ENCODE peak calls at places on chromosomes 16 and 17, in four cellular contexts. V, H, D and B are unnamed samples.

GRCh38 chr16:10876799-10877341 is at the start of gene CIITA:
- DNase-seq in V (no peak), H (no peak), D (no peak), B (peak)

GRCh38 chr17:14080847-14081251 is 11.5 kb downstream of the COX10 start:
- DNase-seq in V (no peak), H (no peak), D (no peak), B (no peak)

GRCh38 chr16:397736-398332 is 835 bp downstream of the NME4 start:
- DNase-seq in V (peak), H (peak), D (no peak), B (no peak)

GRCh38 chr17:81871387-81872120 is 417 bp upstream of the ARHGDIA start:
- DNase-seq in V (peak), H (peak), D (no peak), B (peak)

GRCh38 chr16:11398851-11399250 is 53.6 kb downstream of the RMI2 start:
- DNase-seq in V (no peak), H (no peak), D (no peak), B (no peak)

GRCh38 chr17:82468692-82469091 is 10.2 kb downstream of the NARF start:
- DNase-seq in V (no peak), H (no peak), D (no peak), B (no peak)

GRCh38 chr16:23855010-23855409 is 19.2 kb downstream of the PRKCB start:
- DNase-seq in V (no peak), H (no peak), D (no peak), B (peak)

GRCh38 chr16:35207059-35207999 is 1747.9 kb downstream of the TP53TG3F start:
- DNase-seq in V (no peak), H (no peak), D (peak), B (no peak)

GRCh38 chr17:45976755-45977505 is 22.1 kb upstream of the STH start:
- DNase-seq in V (no peak), H (no peak), D (peak), B (no peak)

GRCh38 chr17:63972796-63973195 is at the start of gene SCN4A:
- DNase-seq in V (no peak), H (no peak), D (no peak), B (no peak)

GRCh38 chr16:56670640-56670934 is 973 bp downstream of the MT1H start:
- DNase-seq in V (no peak), H (no peak), D (no peak), B (no peak)

GRCh38 chr16:69483611-69484010 is 59.2 kb downstream of the CYB5B start:
- DNase-seq in V (no peak), H (no peak), D (no peak), B (no peak)

GRCh38 chr17:43616865-43617264 is 44.9 kb downstream of the MEOX1 start:
- DNase-seq in V (no peak), H (no peak), D (no peak), B (no peak)

GRCh38 chr17:82840431-82840831 is 609 bp upstream of the ZNF750 start:
- DNase-seq in V (no peak), H (no peak), D (no peak), B (no peak)

GRCh38 chr16:22684282-22685161 is 129.4 kb upstream of the HS3ST2 start:
- DNase-seq in V (no peak), H (no peak), D (no peak), B (no peak)

GRCh38 chr16:50806099-50807062 is 64.5 kb downstream of the CYLD start:
- DNase-seq in V (peak), H (peak), D (peak), B (peak)

GRCh38 chr17:45127583-45128300 is 4.6 kb downstream of the PLCD3 start:
- DNase-seq in V (peak), H (no peak), D (no peak), B (no peak)

GRCh38 chr17:33751702-33752065 is 458.6 kb upstream of the ASIC2 start:
- DNase-seq in V (no peak), H (no peak), D (no peak), B (no peak)

GRCh38 chr17:33753452-33753851 is 460.4 kb upstream of the ASIC2 start:
- DNase-seq in V (no peak), H (no peak), D (no peak), B (peak)

GRCh38 chr17:33756021-33756420 is 462.9 kb upstream of the ASIC2 start:
- DNase-seq in V (no peak), H (no peak), D (no peak), B (no peak)

GRCh38 chr17:33749171-33749570 is 456.1 kb upstream of the ASIC2 start:
- DNase-seq in V (no peak), H (no peak), D (no peak), B (no peak)

GRCh38 chr17:33750943-33751701 is 458.0 kb upstream of the ASIC2 start:
- DNase-seq in V (peak), H (peak), D (peak), B (peak)
- TF ChIP-seq MAX in V (no peak), H (no peak), D (no peak), B (no peak)

DNA sequence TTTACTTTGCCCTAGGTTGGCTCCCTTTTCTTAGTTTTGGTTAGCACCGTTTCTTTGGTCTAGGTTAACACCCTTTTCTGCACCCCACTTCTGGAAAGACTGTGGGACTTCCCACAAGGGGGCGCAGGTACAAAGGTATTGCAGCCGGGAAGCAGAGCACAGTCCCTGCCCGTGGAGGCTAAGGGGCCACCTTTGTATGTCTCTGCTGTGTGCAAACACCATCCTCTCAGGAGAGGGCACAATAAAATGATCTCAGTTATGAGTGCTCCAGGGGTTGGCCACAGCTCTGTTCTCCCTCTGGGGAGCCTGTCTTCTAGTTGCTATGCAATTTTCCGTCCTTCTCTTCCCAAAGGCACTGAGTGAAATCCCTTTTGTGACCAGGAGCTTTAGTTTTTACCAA is 28.4 kb upstream of the TMC5 start:
- DNase-seq in V (peak), H (peak), D (peak), B (peak)
- TF ChIP-seq MYC in V (no peak), H (no peak), D (no peak), B (no peak)

GRCh38 chr16:66923866-66924265 is 1.5 kb downstream of the RRAD start:
- DNase-seq in V (no peak), H (no peak), D (no peak), B (peak)

GRCh38 chr16:66924527-66925321 is 611 bp downstream of the RRAD start:
- DNase-seq in V (no peak), H (peak), D (peak), B (peak)

GRCh38 chr16:66921758-66922450 is 3.2 kb upstream of the CDH16 start:
- DNase-seq in V (no peak), H (no peak), D (no peak), B (no peak)

GRCh38 chr16:66925322-66925840 is at the start of gene RRAD:
- DNase-seq in V (peak), H (no peak), D (peak), B (no peak)

DNA sequence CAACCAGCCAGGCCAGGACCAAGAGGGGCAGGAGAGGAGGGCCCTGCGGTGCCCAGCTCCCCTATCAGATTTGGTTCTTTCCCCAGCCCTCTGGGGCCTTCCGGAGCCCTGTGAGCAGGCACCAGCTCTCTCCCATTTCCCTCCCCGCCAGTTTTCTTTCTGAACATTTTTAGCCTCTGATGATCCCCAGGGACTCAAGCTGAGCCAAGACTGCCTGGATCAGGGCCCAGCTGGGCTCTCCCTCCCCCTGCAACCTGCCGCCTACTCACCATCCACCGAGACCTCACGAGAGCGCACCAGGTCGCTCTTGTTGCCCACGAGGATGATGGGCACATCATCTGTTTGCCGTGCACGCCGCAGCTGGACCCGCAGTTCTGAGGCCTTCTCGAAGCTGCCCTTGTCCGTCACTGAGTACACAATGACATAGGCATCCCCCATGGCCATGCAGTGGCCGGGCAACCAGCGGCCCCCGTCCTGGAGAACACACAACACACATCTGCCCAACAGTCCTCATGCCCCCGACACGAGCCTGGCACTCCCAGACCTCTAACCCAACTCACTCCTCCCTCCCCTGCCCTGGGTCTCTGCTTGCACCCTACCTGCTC is 2.0 kb downstream of the RRAD start:
- DNase-seq in V (no peak), H (no peak), D (no peak), B (peak)
- H3K4me3 ChIP-seq in V (no peak), H (no peak), D (no peak), B (no peak)

GRCh38 chr17:32452281-32452680 is 8.0 kb downstream of the PSMD11 start:
- DNase-seq in V (no peak), H (no peak), D (no peak), B (no peak)

GRCh38 chr17:32445976-32446375 is 1.7 kb downstream of the PSMD11 start:
- DNase-seq in V (no peak), H (peak), D (no peak), B (peak)

GRCh38 chr17:32449963-32450362 is 5.7 kb downstream of the PSMD11 start:
- DNase-seq in V (no peak), H (no peak), D (no peak), B (no peak)

GRCh38 chr17:32446949-32447348 is 2.6 kb downstream of the PSMD11 start:
- DNase-seq in V (no peak), H (no peak), D (no peak), B (no peak)

DNA sequence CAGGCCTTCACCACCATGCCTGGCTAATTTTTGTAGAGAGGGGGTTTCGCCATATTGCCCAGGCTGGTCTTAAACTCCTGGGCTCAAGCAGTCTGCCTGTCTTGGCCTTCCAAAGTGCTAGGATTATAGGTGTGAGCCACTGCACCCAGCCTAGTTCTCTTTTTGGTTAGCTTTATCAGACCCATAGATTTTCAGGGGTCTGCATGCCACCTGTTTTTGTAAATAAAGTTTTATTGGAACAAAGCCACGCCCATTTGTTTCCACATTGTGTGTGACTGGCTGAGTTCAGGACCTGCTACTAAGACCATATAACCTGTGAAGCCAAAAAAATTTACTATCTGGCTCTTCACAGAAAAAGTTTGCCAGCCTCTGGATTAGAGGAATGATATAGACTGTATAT is 7.6 kb downstream of the PSMD11 start:
- DNase-seq in V (no peak), H (no peak), D (no peak), B (no peak)
- TF ChIP-seq MAX in V (no peak), H (no peak), D (no peak), B (no peak)

GRCh38 chr16:87812200-87812656 is 46.4 kb upstream of the KLHDC4 start:
- DNase-seq in V (no peak), H (no peak), D (no peak), B (no peak)
- TF ChIP-seq MYC in V (no peak), H (no peak), D (no peak), B (no peak)